ENCODE peak calls at places on chromosome 20, in six cellular contexts. T, I, Y, B, Q and S are unnamed samples.

GRCh38 chr20:2651772-2652723 is at the start of gene NOP56:
- DNase-seq in T (peak; percentile 45), I (peak; percentile 91), Y (peak; percentile 95), B (peak; percentile 88), Q (peak; percentile 85), S (peak; percentile 92)

GRCh38 chr20:33524261-33524660 is 34.4 kb downstream of the CBFA2T2 start:
- DNase-seq in T (no peak), I (no peak), Y (no peak), B (no peak), Q (no peak), S (no peak)

GRCh38 chr20:4820833-4821518 is 99.3 kb downstream of the PRND start:
- DNase-seq in T (no peak), I (no peak), Y (peak; percentile 84), B (no peak), Q (no peak), S (peak; percentile 56)

GRCh38 chr20:840503-840857 is 7.0 kb downstream of the FAM110A start:
- DNase-seq in T (no peak), I (no peak), Y (no peak), B (no peak), Q (no peak), S (no peak)

GRCh38 chr20:50565874-50566273 is 55.7 kb downstream of the PTPN1 start:
- DNase-seq in T (no peak), I (no peak), Y (no peak), B (no peak), Q (no peak), S (no peak)

GRCh38 chr20:41136336-41136694 is 1.0 kb upstream of the PLCG1 start:
- DNase-seq in T (no peak), I (no peak), Y (no peak), B (no peak), Q (no peak), S (peak; percentile 84)

GRCh38 chr20:47540443-47541354 is 39.0 kb downstream of the NCOA3 start:
- DNase-seq in T (peak; percentile 21), I (no peak), Y (no peak), B (peak; percentile 59), Q (peak; percentile 24), S (no peak)

GRCh38 chr20:50470249-50470858 is 39.8 kb upstream of the PTPN1 start:
- DNase-seq in T (no peak), I (no peak), Y (no peak), B (no peak), Q (no peak), S (no peak)

GRCh38 chr20:45104786-45105185 is 3.9 kb upstream of the KCNS1 start:
- DNase-seq in T (no peak), I (peak; percentile 38), Y (no peak), B (no peak), Q (no peak), S (no peak)

GRCh38 chr20:57309544-57310115 is 20.0 kb upstream of the SPO11 start:
- DNase-seq in T (no peak), I (no peak), Y (peak; percentile 36), B (no peak), Q (no peak), S (peak; percentile 46)

GRCh38 chr20:13778827-13779226 is 5.9 kb downstream of the ESF1 start:
- DNase-seq in T (no peak), I (no peak), Y (no peak), B (no peak), Q (no peak), S (no peak)

GRCh38 chr20:50317644-50318043 is 127.0 kb downstream of the CEBPB start:
- DNase-seq in T (no peak), I (no peak), Y (peak; percentile 61), B (no peak), Q (peak; percentile 34), S (no peak)

GRCh38 chr20:34907616-34908469 is 31.4 kb downstream of the ACSS2 start:
- DNase-seq in T (no peak), I (peak; percentile 69), Y (no peak), B (peak; percentile 26), Q (no peak), S (no peak)

GRCh38 chr20:19978511-19979210 is 38.5 kb upstream of the NAA20 start:
- DNase-seq in T (no peak), I (no peak), Y (no peak), B (no peak), Q (no peak), S (no peak)

GRCh38 chr20:41054463-41055230 is 26.0 kb downstream of the TOP1 start:
- DNase-seq in T (no peak), I (no peak), Y (no peak), B (no peak), Q (no peak), S (no peak)

GRCh38 chr20:63446174-63447024 is 26.1 kb downstream of the KCNQ2 start:
- DNase-seq in T (no peak), I (no peak), Y (no peak), B (no peak), Q (no peak), S (no peak)

GRCh38 chr20:16444056-16444777 is 129.0 kb downstream of the KIF16B start:
- DNase-seq in T (no peak), I (no peak), Y (no peak), B (no peak), Q (no peak), S (no peak)

GRCh38 chr20:12383770-12384304 is 466.1 kb downstream of the BTBD3 start:
- DNase-seq in T (no peak), I (no peak), Y (no peak), B (no peak), Q (no peak), S (no peak)

GRCh38 chr20:50471231-50471630 is 39.0 kb upstream of the PTPN1 start:
- DNase-seq in T (no peak), I (no peak), Y (no peak), B (no peak), Q (no peak), S (no peak)

GRCh38 chr20:3431109-3431508 is 23.6 kb upstream of the DNAAF9 start:
- DNase-seq in T (no peak), I (no peak), Y (no peak), B (no peak), Q (no peak), S (no peak)

DNA sequence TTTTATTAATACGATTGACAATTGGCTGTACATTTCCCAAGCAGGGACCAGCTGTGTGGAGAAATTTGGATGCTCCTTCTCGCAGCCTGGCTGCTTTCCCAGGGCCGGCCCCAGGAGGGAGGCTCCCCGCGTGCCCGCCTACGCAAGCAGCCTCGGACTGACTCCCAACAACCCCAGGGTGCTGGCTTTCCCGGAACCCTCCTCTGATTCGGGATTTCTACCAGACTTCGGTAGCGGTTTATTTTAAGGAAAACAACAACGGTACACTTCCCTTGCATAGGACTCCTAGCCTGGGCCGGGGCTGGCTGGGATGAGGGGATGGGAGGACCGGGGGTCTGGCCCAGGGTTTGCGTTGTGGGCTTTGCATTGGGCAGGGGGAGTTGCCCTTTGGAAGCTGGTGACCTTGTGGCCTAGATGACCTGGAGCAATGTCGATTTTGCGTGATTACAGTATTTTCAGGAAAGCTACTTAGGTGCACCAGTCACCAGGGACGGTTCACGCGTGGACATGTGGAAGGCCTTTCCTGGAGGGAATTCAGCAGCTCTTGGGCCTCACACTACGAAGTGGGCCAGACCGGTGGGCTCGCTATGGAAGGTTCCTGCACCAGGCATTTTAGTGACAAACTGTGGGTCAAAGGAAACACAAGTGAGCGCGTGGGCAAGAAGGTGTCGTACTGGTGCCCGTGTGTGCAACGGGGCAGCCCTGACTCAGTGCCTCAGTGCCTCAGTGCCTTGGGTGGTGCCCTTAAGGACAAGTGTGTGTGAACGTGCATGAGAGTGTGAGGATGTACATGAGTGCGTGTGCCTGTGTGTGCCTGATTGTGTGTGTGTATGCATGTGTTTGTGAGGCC is 20.7 kb upstream of the PHACTR3 start:
- DNase-seq in T (no peak), I (no peak), Y (peak; percentile 76), B (no peak), Q (no peak), S (no peak)
- TF ChIP-seq EP300 in T (no peak), I (no peak), Y (no peak), B (no peak), Q (no peak), S (no peak)

GRCh38 chr20:62123450-62124118 is 1.3 kb downstream of the LSM14B start:
- DNase-seq in T (no peak), I (peak; percentile 36), Y (no peak), B (no peak), Q (no peak), S (peak; percentile 58)
- TF ChIP-seq CTCF in T (no peak), I (no peak), Y (no peak), B (no peak), Q (peak; percentile 24), S (no peak)

DNA sequence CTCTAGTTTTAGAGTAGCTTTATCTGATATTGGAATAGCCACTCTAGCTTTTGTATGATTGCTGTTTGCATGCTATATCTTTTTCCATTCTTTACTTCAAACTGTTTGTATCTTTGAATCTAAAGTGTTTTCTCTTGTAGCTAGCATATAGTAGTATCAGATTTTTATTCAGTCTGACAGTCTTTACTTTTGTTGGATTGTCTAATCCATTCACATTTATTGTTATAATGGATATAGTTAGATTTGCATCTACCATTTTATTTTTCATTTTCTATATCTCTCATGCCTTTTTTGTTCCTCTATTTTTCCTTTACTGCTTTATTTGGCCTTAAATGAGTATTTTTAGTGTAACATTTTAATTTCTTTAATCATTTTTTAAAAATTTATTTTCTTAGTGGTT is 52.1 kb downstream of the PHACTR3 start:
- DNase-seq in T (no peak), I (no peak), Y (no peak), B (no peak), Q (no peak), S (no peak)
- TF ChIP-seq POLR2A in T (no peak), I (no peak), Y (no peak), B (no peak), Q (no peak), S (no peak)

GRCh38 chr20:53900380-53900999 is 169.9 kb downstream of the BCAS1 start:
- DNase-seq in T (no peak), I (no peak), Y (no peak), B (no peak), Q (no peak), S (no peak)

GRCh38 chr20:53897884-53898557 is 172.4 kb downstream of the BCAS1 start:
- DNase-seq in T (no peak), I (no peak), Y (no peak), B (no peak), Q (no peak), S (peak; percentile 44)

GRCh38 chr20:53901064-53901463 is 169.3 kb downstream of the BCAS1 start:
- DNase-seq in T (no peak), I (no peak), Y (no peak), B (no peak), Q (no peak), S (peak; percentile 18)

GRCh38 chr20:53898558-53898931 is 171.8 kb downstream of the BCAS1 start:
- DNase-seq in T (no peak), I (no peak), Y (no peak), B (no peak), Q (no peak), S (no peak)

DNA sequence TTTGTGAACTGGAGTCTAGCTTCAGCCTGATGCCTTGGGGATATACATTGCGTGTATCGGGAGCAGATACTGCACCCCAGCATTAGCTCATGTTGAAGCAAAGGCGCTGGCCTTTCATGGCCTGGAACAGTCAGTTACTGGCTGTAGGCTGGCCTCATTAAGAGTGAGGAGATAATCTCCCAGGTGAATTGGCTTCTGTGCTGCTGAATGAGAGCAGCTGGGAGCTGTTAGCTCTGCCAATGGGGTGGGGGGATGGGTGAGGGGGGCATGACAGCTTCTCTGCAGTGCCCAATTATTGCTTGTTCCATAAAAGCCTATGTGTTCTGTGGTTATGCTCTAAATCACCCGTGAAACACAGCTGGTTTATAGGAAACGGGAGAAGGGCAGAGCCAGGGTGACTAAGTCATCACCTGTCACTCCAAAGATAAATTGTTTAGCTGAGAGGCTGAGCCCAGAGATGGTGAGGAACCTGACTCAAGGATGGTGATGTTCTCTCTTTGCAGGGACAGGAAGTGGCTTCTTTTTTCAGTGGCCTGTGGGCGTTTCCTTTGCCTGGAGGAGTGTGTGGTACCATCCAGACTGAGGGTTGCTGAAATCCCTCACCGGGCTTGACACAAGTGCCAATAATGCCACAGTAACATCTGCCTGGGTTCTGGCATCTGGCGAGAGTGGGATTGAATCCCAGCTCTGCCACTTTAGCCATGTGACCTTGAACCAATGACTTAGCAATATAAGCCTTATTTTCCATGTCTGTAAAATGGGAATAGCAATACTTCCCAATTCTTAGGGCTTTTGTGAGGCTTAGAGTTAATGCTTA is 170.8 kb downstream of the BCAS1 start:
- DNase-seq in T (peak; percentile 95), I (peak; percentile 69), Y (no peak), B (no peak), Q (no peak), S (peak; percentile 21)
- TF ChIP-seq EP300 in T (peak; percentile 74), I (no peak), Y (no peak), B (no peak), Q (no peak), S (no peak)